ENCODE peak calls at places on chromosomes 5 and 9, in four cellular contexts. One of them, this sample, is unnamed.
A peak's percentile ranks its signal among the peaks of the same experiment; 100 is the strongest.

GRCh38 chr5:120599576-120599975 is 135.5 kb downstream of the PRR16 start:
- DNase-seq in aorta: no peak
- DNase-seq in IMR-90: peak; percentile 84
- DNase-seq in sigmoid colon: no peak
- DNase-seq in this sample: no peak

GRCh38 chr9:27362447-27363210 is 65.7 kb upstream of the EQTN start:
- DNase-seq in aorta: no peak
- DNase-seq in IMR-90: no peak
- DNase-seq in sigmoid colon: no peak
- DNase-seq in this sample: no peak

GRCh38 chr5:132425009-132425937 is 55.8 kb downstream of the SLC22A5 start:
- DNase-seq in aorta: no peak
- DNase-seq in IMR-90: peak; percentile 95
- DNase-seq in sigmoid colon: peak; percentile 59
- DNase-seq in this sample: peak; percentile 78

GRCh38 chr5:106435185-106435584 is 1235.6 kb downstream of the EFNA5 start:
- DNase-seq in aorta: no peak
- DNase-seq in IMR-90: no peak
- DNase-seq in sigmoid colon: no peak
- DNase-seq in this sample: no peak

GRCh38 chr9:77997611-77998349 is 33.8 kb downstream of the GNAQ start:
- DNase-seq in aorta: no peak
- DNase-seq in IMR-90: peak; percentile 34
- DNase-seq in sigmoid colon: peak; percentile 70
- DNase-seq in this sample: no peak

GRCh38 chr5:168085321-168086040 is 206.0 kb upstream of the WWC1 start:
- DNase-seq in aorta: no peak
- DNase-seq in IMR-90: no peak
- DNase-seq in sigmoid colon: no peak
- DNase-seq in this sample: no peak

GRCh38 chr9:106953166-106953565 is 90.2 kb downstream of the ZNF462 start:
- DNase-seq in aorta: no peak
- DNase-seq in IMR-90: peak; percentile 88
- DNase-seq in sigmoid colon: no peak
- DNase-seq in this sample: no peak

GRCh38 chr9:2317591-2317990 is 302.4 kb downstream of the SMARCA2 start:
- DNase-seq in aorta: no peak
- DNase-seq in IMR-90: no peak
- DNase-seq in sigmoid colon: no peak
- DNase-seq in this sample: no peak

GRCh38 chr9:93286252-93287188 is 102.6 kb downstream of the WNK2 start:
- DNase-seq in aorta: no peak
- DNase-seq in IMR-90: no peak
- DNase-seq in sigmoid colon: no peak
- DNase-seq in this sample: no peak

GRCh38 chr9:88044200-88044599 is 69.9 kb upstream of the CDK20 start:
- DNase-seq in aorta: no peak
- DNase-seq in IMR-90: no peak
- DNase-seq in sigmoid colon: no peak
- DNase-seq in this sample: no peak

GRCh38 chr9:14343948-14344547 is 30.1 kb upstream of the NFIB start:
- DNase-seq in aorta: peak; percentile 78
- DNase-seq in IMR-90: no peak
- DNase-seq in sigmoid colon: no peak
- DNase-seq in this sample: no peak

GRCh38 chr9:127741831-127742434 is 6.8 kb upstream of the TOR2A start:
- DNase-seq in aorta: no peak
- DNase-seq in IMR-90: no peak
- DNase-seq in sigmoid colon: no peak
- DNase-seq in this sample: no peak

GRCh38 chr5:34833991-34834793 is 4.8 kb upstream of the TTC23L start:
- DNase-seq in aorta: no peak
- DNase-seq in IMR-90: no peak
- DNase-seq in sigmoid colon: no peak
- DNase-seq in this sample: no peak

GRCh38 chr5:32027717-32028321 is 146.3 kb downstream of the GOLPH3 start:
- DNase-seq in aorta: no peak
- DNase-seq in IMR-90: peak; percentile 97
- DNase-seq in sigmoid colon: peak; percentile 88
- DNase-seq in this sample: no peak

GRCh38 chr5:171207256-171207866 is 101.7 kb upstream of the TLX3 start:
- DNase-seq in aorta: no peak
- DNase-seq in IMR-90: peak; percentile 57
- DNase-seq in sigmoid colon: no peak
- DNase-seq in this sample: peak; percentile 68

GRCh38 chr9:96087669-96088299 is 212.3 kb downstream of the ERCC6L2 start:
- DNase-seq in aorta: no peak
- DNase-seq in IMR-90: no peak
- DNase-seq in sigmoid colon: no peak
- DNase-seq in this sample: no peak

GRCh38 chr9:131663288-131663687 is 76.6 kb downstream of the RAPGEF1 start:
- DNase-seq in aorta: no peak
- DNase-seq in IMR-90: no peak
- DNase-seq in sigmoid colon: no peak
- DNase-seq in this sample: no peak

GRCh38 chr9:4740623-4741364 is at the start of gene AK3:
- DNase-seq in aorta: peak; percentile 94
- DNase-seq in IMR-90: peak; percentile 82
- DNase-seq in sigmoid colon: peak; percentile 95
- DNase-seq in this sample: peak; percentile 86

GRCh38 chr5:111953351-111954127 is 196.5 kb upstream of the NREP start:
- DNase-seq in aorta: no peak
- DNase-seq in IMR-90: peak; percentile 93
- DNase-seq in sigmoid colon: no peak
- DNase-seq in this sample: no peak

GRCh38 chr5:143435207-143435657 is 31.7 kb upstream of the NR3C1 start:
- DNase-seq in aorta: no peak
- DNase-seq in IMR-90: peak; percentile 30
- DNase-seq in sigmoid colon: no peak
- DNase-seq in this sample: peak; percentile 67

GRCh38 chr5:77514457-77514856 is 22.3 kb upstream of the WDR41 start:
- DNase-seq in aorta: no peak
- DNase-seq in IMR-90: no peak
- DNase-seq in sigmoid colon: no peak
- DNase-seq in this sample: no peak

GRCh38 chr9:98846879-98847278 is 39.4 kb downstream of the GALNT12 start:
- DNase-seq in aorta: no peak
- DNase-seq in IMR-90: peak; percentile 50
- DNase-seq in sigmoid colon: no peak
- DNase-seq in this sample: no peak

GRCh38 chr9:123438321-123438720 is 82.3 kb downstream of the CRB2 start:
- DNase-seq in aorta: peak; percentile 21
- DNase-seq in IMR-90: peak; percentile 19
- DNase-seq in sigmoid colon: no peak
- DNase-seq in this sample: no peak

GRCh38 chr5:45060686-45061085 is 251.9 kb downstream of the MRPS30 start:
- DNase-seq in aorta: no peak
- DNase-seq in IMR-90: no peak
- DNase-seq in sigmoid colon: no peak
- DNase-seq in this sample: no peak

GRCh38 chr9:136201609-136202448 is 3.1 kb downstream of the LHX3 start:
- DNase-seq in aorta: no peak
- DNase-seq in IMR-90: no peak
- DNase-seq in sigmoid colon: no peak
- DNase-seq in this sample: no peak

GRCh38 chr9:6973762-6974161 is 216.0 kb downstream of the KDM4C start:
- DNase-seq in aorta: no peak
- DNase-seq in IMR-90: peak; percentile 7
- DNase-seq in sigmoid colon: no peak
- DNase-seq in this sample: no peak

GRCh38 chr5:65967288-65968066 is 41.1 kb downstream of the ERBIN start:
- DNase-seq in aorta: no peak
- DNase-seq in IMR-90: peak; percentile 19
- DNase-seq in sigmoid colon: no peak
- DNase-seq in this sample: no peak

GRCh38 chr5:117999939-118000549 is 988.3 kb downstream of the DTWD2 start:
- DNase-seq in aorta: no peak
- DNase-seq in IMR-90: no peak
- DNase-seq in sigmoid colon: no peak
- DNase-seq in this sample: no peak

GRCh38 chr5:112878760-112879159 is 17.7 kb downstream of the SRP19 start:
- DNase-seq in aorta: no peak
- DNase-seq in IMR-90: peak; percentile 46
- DNase-seq in sigmoid colon: no peak
- DNase-seq in this sample: peak; percentile 77

GRCh38 chr5:121251954-121252353 is 599.7 kb upstream of the FTMT start:
- DNase-seq in aorta: no peak
- DNase-seq in IMR-90: peak; percentile 23
- DNase-seq in sigmoid colon: no peak
- DNase-seq in this sample: no peak

GRCh38 chr5:36367524-36367923 is 65.8 kb upstream of the RANBP3L start:
- DNase-seq in aorta: no peak
- DNase-seq in IMR-90: peak; percentile 16
- DNase-seq in sigmoid colon: no peak
- DNase-seq in this sample: no peak

GRCh38 chr5:96228449-96228848 is 204.6 kb downstream of the PCSK1 start:
- DNase-seq in aorta: no peak
- DNase-seq in IMR-90: peak; percentile 49
- DNase-seq in sigmoid colon: no peak
- DNase-seq in this sample: no peak

GRCh38 chr5:103428411-103428871 is 134.1 kb downstream of the NUDT12 start:
- DNase-seq in aorta: no peak
- DNase-seq in IMR-90: peak; percentile 86
- DNase-seq in sigmoid colon: no peak
- DNase-seq in this sample: no peak

GRCh38 chr9:35960029-35960655 is 2.2 kb upstream of the OR2S2 start:
- DNase-seq in aorta: no peak
- DNase-seq in IMR-90: peak; percentile 92
- DNase-seq in sigmoid colon: no peak
- DNase-seq in this sample: no peak

GRCh38 chr9:125889524-125890473 is 142.6 kb downstream of the PBX3 start:
- DNase-seq in aorta: peak; percentile 79
- DNase-seq in IMR-90: peak; percentile 52
- DNase-seq in sigmoid colon: peak; percentile 61
- DNase-seq in this sample: no peak
- H3K36me3 ChIP-seq in aorta: no peaks in the 10 kb centered on the region
- H3K36me3 ChIP-seq in IMR-90: no peaks in the 10 kb centered on the region
- H3K36me3 ChIP-seq in sigmoid colon: no peaks in the 10 kb centered on the region
- H3K36me3 ChIP-seq in this sample: no peaks in the 10 kb centered on the region

GRCh38 chr5:178137991-178138390 is 7.2 kb downstream of the RMND5B start:
- DNase-seq in aorta: no peak
- DNase-seq in IMR-90: no peak
- DNase-seq in sigmoid colon: no peak
- DNase-seq in this sample: no peak

GRCh38 chr5:178131446-178131996 is 707 bp downstream of the RMND5B start:
- DNase-seq in aorta: no peak
- DNase-seq in IMR-90: no peak
- DNase-seq in sigmoid colon: no peak
- DNase-seq in this sample: no peak

GRCh38 chr5:178142642-178143041 is 11.0 kb downstream of the NHP2 start:
- DNase-seq in aorta: no peak
- DNase-seq in IMR-90: no peak
- DNase-seq in sigmoid colon: no peak
- DNase-seq in this sample: no peak

GRCh38 chr5:178141550-178141949 is 10.7 kb downstream of the RMND5B start:
- DNase-seq in aorta: no peak
- DNase-seq in IMR-90: no peak
- DNase-seq in sigmoid colon: no peak
- DNase-seq in this sample: no peak

GRCh38 chr5:178136990-178137389 is 6.2 kb downstream of the RMND5B start:
- DNase-seq in aorta: no peak
- DNase-seq in IMR-90: no peak
- DNase-seq in sigmoid colon: no peak
- DNase-seq in this sample: no peak
- H3K36me3 ChIP-seq in aorta: peaks cover 2% of the 10 kb centered on the region
- H3K36me3 ChIP-seq in IMR-90: peaks cover 17% of the 10 kb centered on the region
- H3K36me3 ChIP-seq in sigmoid colon: no peaks in the 10 kb centered on the region
- H3K36me3 ChIP-seq in this sample: peaks cover 54% of the 10 kb centered on the region

GRCh38 chr5:10411336-10411735 is 30.3 kb upstream of the ROPN1L start:
- DNase-seq in aorta: no peak
- DNase-seq in IMR-90: no peak
- DNase-seq in sigmoid colon: no peak
- DNase-seq in this sample: no peak

GRCh38 chr5:10406636-10407035 is 35.0 kb upstream of the ROPN1L start:
- DNase-seq in aorta: no peak
- DNase-seq in IMR-90: no peak
- DNase-seq in sigmoid colon: no peak
- DNase-seq in this sample: no peak

GRCh38 chr5:10403829-10404228 is 37.9 kb upstream of the ROPN1L start:
- DNase-seq in aorta: no peak
- DNase-seq in IMR-90: no peak
- DNase-seq in sigmoid colon: no peak
- DNase-seq in this sample: no peak

GRCh38 chr5:10409504-10409903 is 32.2 kb upstream of the ROPN1L start:
- DNase-seq in aorta: no peak
- DNase-seq in IMR-90: no peak
- DNase-seq in sigmoid colon: no peak
- DNase-seq in this sample: no peak
- H3K36me3 ChIP-seq in aorta: peaks cover 3% of the 10 kb centered on the region
- H3K36me3 ChIP-seq in IMR-90: peaks cover 47% of the 10 kb centered on the region
- H3K36me3 ChIP-seq in sigmoid colon: peaks cover 61% of the 10 kb centered on the region
- H3K36me3 ChIP-seq in this sample: peaks cover 94% of the 10 kb centered on the region

GRCh38 chr5:180238631-180239030 is 29.6 kb upstream of the RASGEF1C start:
- DNase-seq in aorta: no peak
- DNase-seq in IMR-90: no peak
- DNase-seq in sigmoid colon: no peak
- DNase-seq in this sample: no peak

GRCh38 chr5:180235077-180235476 is 26.1 kb upstream of the RASGEF1C start:
- DNase-seq in aorta: no peak
- DNase-seq in IMR-90: no peak
- DNase-seq in sigmoid colon: no peak
- DNase-seq in this sample: no peak

GRCh38 chr5:180235846-180236245 is 26.8 kb upstream of the RASGEF1C start:
- DNase-seq in aorta: no peak
- DNase-seq in IMR-90: no peak
- DNase-seq in sigmoid colon: no peak
- DNase-seq in this sample: no peak

GRCh38 chr5:180233729-180234128 is 24.7 kb upstream of the RASGEF1C start:
- DNase-seq in aorta: no peak
- DNase-seq in IMR-90: no peak
- DNase-seq in sigmoid colon: no peak
- DNase-seq in this sample: no peak

DNA sequence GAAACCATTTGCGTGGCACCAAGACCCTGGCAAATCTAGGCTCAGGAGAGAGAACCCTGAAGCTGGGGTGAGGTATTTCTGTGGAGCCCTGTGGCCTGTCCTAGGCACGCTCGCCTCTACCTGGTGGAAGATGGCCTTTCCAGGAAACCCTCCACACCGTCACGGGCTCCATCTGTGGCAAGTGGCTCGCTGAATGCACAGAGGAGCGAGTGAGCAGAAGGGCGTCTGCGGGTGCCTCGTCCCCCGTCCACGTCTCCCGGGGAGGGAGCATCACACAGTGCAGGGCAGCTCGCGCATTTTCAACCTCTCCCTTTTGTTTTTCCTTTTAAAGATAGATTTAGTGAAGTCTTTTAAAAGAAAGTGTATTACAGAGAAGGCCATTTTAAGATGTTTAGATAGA is 25.3 kb upstream of the RASGEF1C start:
- DNase-seq in aorta: no peak
- DNase-seq in IMR-90: no peak
- DNase-seq in sigmoid colon: no peak
- DNase-seq in this sample: no peak
- H3K36me3 ChIP-seq in aorta: peaks cover 21% of the 10 kb centered on the region
- H3K36me3 ChIP-seq in IMR-90: peaks cover 29% of the 10 kb centered on the region
- H3K36me3 ChIP-seq in sigmoid colon: peaks cover 23% of the 10 kb centered on the region
- H3K36me3 ChIP-seq in this sample: peaks cover 48% of the 10 kb centered on the region